ENCODE peak calls at places on chromosome 12, in six cellular contexts. One of them, this sample, is unnamed. For H3K4me1, the result is how much of the 10 kb centered on the place peaks cover.

GRCh38 chr12:68888243-68888642 is 44.7 kb downstream of the CPM start:
- DNase-seq in left ventricle myocardium inferior: no peak
- DNase-seq in HCT116: no peak
- DNase-seq in CD4-positive, CD25-positive, alpha-beta regulatory T cell: no peak
- DNase-seq in uterus: no peak
- DNase-seq in neuronal stem cell: no peak
- DNase-seq in this sample: no peak

GRCh38 chr12:19031032-19031431 is 98.5 kb upstream of the PLEKHA5 start:
- DNase-seq in left ventricle myocardium inferior: no peak
- DNase-seq in HCT116: peak
- DNase-seq in CD4-positive, CD25-positive, alpha-beta regulatory T cell: no peak
- DNase-seq in uterus: no peak
- DNase-seq in neuronal stem cell: no peak
- DNase-seq in this sample: no peak

GRCh38 chr12:119869720-119870119 is 7.4 kb downstream of the CIT start:
- DNase-seq in left ventricle myocardium inferior: no peak
- DNase-seq in HCT116: peak
- DNase-seq in CD4-positive, CD25-positive, alpha-beta regulatory T cell: no peak
- DNase-seq in uterus: no peak
- DNase-seq in neuronal stem cell: no peak
- DNase-seq in this sample: no peak

GRCh38 chr12:102479099-102479887 is 1.1 kb downstream of the IGF1 start:
- DNase-seq in left ventricle myocardium inferior: no peak
- DNase-seq in HCT116: no peak
- DNase-seq in CD4-positive, CD25-positive, alpha-beta regulatory T cell: no peak
- DNase-seq in uterus: no peak
- DNase-seq in neuronal stem cell: no peak
- DNase-seq in this sample: no peak

GRCh38 chr12:123075591-123076171 is 75.2 kb downstream of the PITPNM2 start:
- DNase-seq in left ventricle myocardium inferior: no peak
- DNase-seq in HCT116: no peak
- DNase-seq in CD4-positive, CD25-positive, alpha-beta regulatory T cell: peak
- DNase-seq in uterus: peak
- DNase-seq in neuronal stem cell: peak
- DNase-seq in this sample: peak

GRCh38 chr12:124842800-124843510 is 20.7 kb downstream of the SCARB1 start:
- DNase-seq in left ventricle myocardium inferior: no peak
- DNase-seq in HCT116: no peak
- DNase-seq in CD4-positive, CD25-positive, alpha-beta regulatory T cell: no peak
- DNase-seq in uterus: no peak
- DNase-seq in neuronal stem cell: no peak
- DNase-seq in this sample: no peak

GRCh38 chr12:102769323-102769916 is 147.6 kb downstream of the PAH start:
- DNase-seq in left ventricle myocardium inferior: peak
- DNase-seq in HCT116: peak
- DNase-seq in CD4-positive, CD25-positive, alpha-beta regulatory T cell: peak
- DNase-seq in uterus: peak
- DNase-seq in neuronal stem cell: peak
- DNase-seq in this sample: peak

GRCh38 chr12:78224154-78224553 is 393.5 kb downstream of the NAV3 start:
- DNase-seq in left ventricle myocardium inferior: no peak
- DNase-seq in HCT116: no peak
- DNase-seq in CD4-positive, CD25-positive, alpha-beta regulatory T cell: no peak
- DNase-seq in uterus: no peak
- DNase-seq in neuronal stem cell: no peak
- DNase-seq in this sample: no peak

GRCh38 chr12:108850854-108851573 is 6.4 kb downstream of the SSH1 start:
- DNase-seq in left ventricle myocardium inferior: peak
- DNase-seq in HCT116: no peak
- DNase-seq in CD4-positive, CD25-positive, alpha-beta regulatory T cell: no peak
- DNase-seq in uterus: peak
- DNase-seq in neuronal stem cell: no peak
- DNase-seq in this sample: no peak

GRCh38 chr12:40226652-40227051 is 1.9 kb downstream of the LRRK2 start:
- DNase-seq in left ventricle myocardium inferior: no peak
- DNase-seq in HCT116: no peak
- DNase-seq in CD4-positive, CD25-positive, alpha-beta regulatory T cell: no peak
- DNase-seq in uterus: peak
- DNase-seq in neuronal stem cell: no peak
- DNase-seq in this sample: no peak

GRCh38 chr12:108129017-108129812 is at the start of gene WSCD2:
- DNase-seq in left ventricle myocardium inferior: peak
- DNase-seq in HCT116: peak
- DNase-seq in CD4-positive, CD25-positive, alpha-beta regulatory T cell: no peak
- DNase-seq in uterus: peak
- DNase-seq in neuronal stem cell: peak
- DNase-seq in this sample: peak

GRCh38 chr12:18932715-18933114 is 194.8 kb downstream of the CAPZA3 start:
- DNase-seq in left ventricle myocardium inferior: no peak
- DNase-seq in HCT116: no peak
- DNase-seq in CD4-positive, CD25-positive, alpha-beta regulatory T cell: no peak
- DNase-seq in uterus: no peak
- DNase-seq in neuronal stem cell: no peak
- DNase-seq in this sample: no peak

GRCh38 chr12:2099595-2099994 is 46.8 kb downstream of the CACNA1C start:
- DNase-seq in left ventricle myocardium inferior: no peak
- DNase-seq in HCT116: no peak
- DNase-seq in CD4-positive, CD25-positive, alpha-beta regulatory T cell: no peak
- DNase-seq in uterus: no peak
- DNase-seq in neuronal stem cell: no peak
- DNase-seq in this sample: no peak

GRCh38 chr12:120751389-120751788 is 25.8 kb downstream of the ACADS start:
- DNase-seq in left ventricle myocardium inferior: no peak
- DNase-seq in HCT116: no peak
- DNase-seq in CD4-positive, CD25-positive, alpha-beta regulatory T cell: no peak
- DNase-seq in uterus: no peak
- DNase-seq in neuronal stem cell: no peak
- DNase-seq in this sample: no peak

GRCh38 chr12:131139363-131140068 is 185.8 kb downstream of the ADGRD1 start:
- DNase-seq in left ventricle myocardium inferior: no peak
- DNase-seq in HCT116: no peak
- DNase-seq in CD4-positive, CD25-positive, alpha-beta regulatory T cell: no peak
- DNase-seq in uterus: no peak
- DNase-seq in neuronal stem cell: no peak
- DNase-seq in this sample: no peak

GRCh38 chr12:80778005-80778541 is 61.4 kb downstream of the MYF5 start:
- DNase-seq in left ventricle myocardium inferior: peak
- DNase-seq in HCT116: peak
- DNase-seq in CD4-positive, CD25-positive, alpha-beta regulatory T cell: no peak
- DNase-seq in uterus: peak
- DNase-seq in neuronal stem cell: no peak
- DNase-seq in this sample: peak
- H3K4me1 ChIP-seq in left ventricle myocardium inferior: under half
- H3K4me1 ChIP-seq in HCT116: under half
- H3K4me1 ChIP-seq in CD4-positive, CD25-positive, alpha-beta regulatory T cell: under half
- H3K4me1 ChIP-seq in uterus: under half
- H3K4me1 ChIP-seq in neuronal stem cell: under half
- H3K4me1 ChIP-seq in this sample: half or more

GRCh38 chr12:54352891-54353874 is 11.1 kb downstream of the GPR84 start:
- DNase-seq in left ventricle myocardium inferior: no peak
- DNase-seq in HCT116: no peak
- DNase-seq in CD4-positive, CD25-positive, alpha-beta regulatory T cell: no peak
- DNase-seq in uterus: peak
- DNase-seq in neuronal stem cell: peak
- DNase-seq in this sample: no peak

GRCh38 chr12:54356228-54356627 is 8.1 kb downstream of the GPR84 start:
- DNase-seq in left ventricle myocardium inferior: no peak
- DNase-seq in HCT116: no peak
- DNase-seq in CD4-positive, CD25-positive, alpha-beta regulatory T cell: no peak
- DNase-seq in uterus: no peak
- DNase-seq in neuronal stem cell: no peak
- DNase-seq in this sample: no peak

GRCh38 chr12:54356951-54357356 is 7.3 kb downstream of the GPR84 start:
- DNase-seq in left ventricle myocardium inferior: no peak
- DNase-seq in HCT116: no peak
- DNase-seq in CD4-positive, CD25-positive, alpha-beta regulatory T cell: no peak
- DNase-seq in uterus: no peak
- DNase-seq in neuronal stem cell: no peak
- DNase-seq in this sample: peak

GRCh38 chr12:54357802-54358619 is 6.3 kb downstream of the GPR84 start:
- DNase-seq in left ventricle myocardium inferior: no peak
- DNase-seq in HCT116: no peak
- DNase-seq in CD4-positive, CD25-positive, alpha-beta regulatory T cell: peak
- DNase-seq in uterus: no peak
- DNase-seq in neuronal stem cell: no peak
- DNase-seq in this sample: peak

GRCh38 chr12:54355104-54355815 is 9.0 kb downstream of the GPR84 start:
- DNase-seq in left ventricle myocardium inferior: no peak
- DNase-seq in HCT116: no peak
- DNase-seq in CD4-positive, CD25-positive, alpha-beta regulatory T cell: no peak
- DNase-seq in uterus: no peak
- DNase-seq in neuronal stem cell: peak
- DNase-seq in this sample: no peak
- H3K4me1 ChIP-seq in left ventricle myocardium inferior: half or more
- H3K4me1 ChIP-seq in HCT116: under half
- H3K4me1 ChIP-seq in CD4-positive, CD25-positive, alpha-beta regulatory T cell: under half
- H3K4me1 ChIP-seq in uterus: under half
- H3K4me1 ChIP-seq in neuronal stem cell: half or more
- H3K4me1 ChIP-seq in this sample: under half

GRCh38 chr12:65998536-65999530 is 131.7 kb downstream of the LLPH start:
- DNase-seq in left ventricle myocardium inferior: no peak
- DNase-seq in HCT116: no peak
- DNase-seq in CD4-positive, CD25-positive, alpha-beta regulatory T cell: no peak
- DNase-seq in uterus: no peak
- DNase-seq in neuronal stem cell: no peak
- DNase-seq in this sample: no peak

GRCh38 chr12:65994318-65994717 is 136.2 kb downstream of the LLPH start:
- DNase-seq in left ventricle myocardium inferior: no peak
- DNase-seq in HCT116: no peak
- DNase-seq in CD4-positive, CD25-positive, alpha-beta regulatory T cell: no peak
- DNase-seq in uterus: no peak
- DNase-seq in neuronal stem cell: no peak
- DNase-seq in this sample: no peak

GRCh38 chr12:65993173-65993572 is 137.4 kb downstream of the LLPH start:
- DNase-seq in left ventricle myocardium inferior: no peak
- DNase-seq in HCT116: no peak
- DNase-seq in CD4-positive, CD25-positive, alpha-beta regulatory T cell: no peak
- DNase-seq in uterus: no peak
- DNase-seq in neuronal stem cell: no peak
- DNase-seq in this sample: no peak

GRCh38 chr12:65998031-65998430 is 132.5 kb downstream of the LLPH start:
- DNase-seq in left ventricle myocardium inferior: no peak
- DNase-seq in HCT116: no peak
- DNase-seq in CD4-positive, CD25-positive, alpha-beta regulatory T cell: no peak
- DNase-seq in uterus: no peak
- DNase-seq in neuronal stem cell: no peak
- DNase-seq in this sample: no peak

DNA sequence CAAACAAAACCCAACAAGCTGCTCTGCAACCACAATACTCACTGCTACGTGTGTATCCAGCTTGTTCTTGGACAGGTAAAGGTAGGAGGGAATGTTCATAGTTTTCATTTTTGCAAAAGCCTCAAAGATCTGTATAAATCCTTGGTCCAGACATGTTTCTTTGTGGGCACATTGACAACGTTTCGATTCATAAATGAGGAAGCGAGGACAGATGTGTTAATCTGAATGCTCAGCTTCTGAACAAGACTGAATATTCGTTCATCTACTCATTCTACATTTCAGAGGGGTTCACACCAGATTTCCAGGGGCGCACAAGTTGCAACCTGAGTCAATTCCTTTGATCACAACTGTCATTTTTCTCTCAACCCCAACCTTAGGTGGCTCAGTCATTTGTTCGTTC is 134.4 kb downstream of the LLPH start:
- DNase-seq in left ventricle myocardium inferior: no peak
- DNase-seq in HCT116: no peak
- DNase-seq in CD4-positive, CD25-positive, alpha-beta regulatory T cell: no peak
- DNase-seq in uterus: no peak
- DNase-seq in neuronal stem cell: no peak
- DNase-seq in this sample: no peak
- H3K4me1 ChIP-seq in left ventricle myocardium inferior: under half
- H3K4me1 ChIP-seq in HCT116: under half
- H3K4me1 ChIP-seq in CD4-positive, CD25-positive, alpha-beta regulatory T cell: under half
- H3K4me1 ChIP-seq in uterus: under half
- H3K4me1 ChIP-seq in neuronal stem cell: under half
- H3K4me1 ChIP-seq in this sample: under half

GRCh38 chr12:94525951-94526350 is 66.3 kb upstream of the CEP83 start:
- DNase-seq in left ventricle myocardium inferior: no peak
- DNase-seq in HCT116: no peak
- DNase-seq in CD4-positive, CD25-positive, alpha-beta regulatory T cell: no peak
- DNase-seq in uterus: no peak
- DNase-seq in neuronal stem cell: no peak
- DNase-seq in this sample: no peak
- H3K4me1 ChIP-seq in left ventricle myocardium inferior: under half
- H3K4me1 ChIP-seq in HCT116: under half
- H3K4me1 ChIP-seq in CD4-positive, CD25-positive, alpha-beta regulatory T cell: under half
- H3K4me1 ChIP-seq in uterus: under half
- H3K4me1 ChIP-seq in neuronal stem cell: under half
- H3K4me1 ChIP-seq in this sample: under half

GRCh38 chr12:26799741-26800140 is 33.3 kb downstream of the ITPR2 start:
- DNase-seq in left ventricle myocardium inferior: no peak
- DNase-seq in HCT116: no peak
- DNase-seq in CD4-positive, CD25-positive, alpha-beta regulatory T cell: no peak
- DNase-seq in uterus: no peak
- DNase-seq in neuronal stem cell: no peak
- DNase-seq in this sample: no peak
- H3K4me1 ChIP-seq in left ventricle myocardium inferior: under half
- H3K4me1 ChIP-seq in HCT116: under half
- H3K4me1 ChIP-seq in CD4-positive, CD25-positive, alpha-beta regulatory T cell: under half
- H3K4me1 ChIP-seq in uterus: under half
- H3K4me1 ChIP-seq in neuronal stem cell: under half
- H3K4me1 ChIP-seq in this sample: under half

DNA sequence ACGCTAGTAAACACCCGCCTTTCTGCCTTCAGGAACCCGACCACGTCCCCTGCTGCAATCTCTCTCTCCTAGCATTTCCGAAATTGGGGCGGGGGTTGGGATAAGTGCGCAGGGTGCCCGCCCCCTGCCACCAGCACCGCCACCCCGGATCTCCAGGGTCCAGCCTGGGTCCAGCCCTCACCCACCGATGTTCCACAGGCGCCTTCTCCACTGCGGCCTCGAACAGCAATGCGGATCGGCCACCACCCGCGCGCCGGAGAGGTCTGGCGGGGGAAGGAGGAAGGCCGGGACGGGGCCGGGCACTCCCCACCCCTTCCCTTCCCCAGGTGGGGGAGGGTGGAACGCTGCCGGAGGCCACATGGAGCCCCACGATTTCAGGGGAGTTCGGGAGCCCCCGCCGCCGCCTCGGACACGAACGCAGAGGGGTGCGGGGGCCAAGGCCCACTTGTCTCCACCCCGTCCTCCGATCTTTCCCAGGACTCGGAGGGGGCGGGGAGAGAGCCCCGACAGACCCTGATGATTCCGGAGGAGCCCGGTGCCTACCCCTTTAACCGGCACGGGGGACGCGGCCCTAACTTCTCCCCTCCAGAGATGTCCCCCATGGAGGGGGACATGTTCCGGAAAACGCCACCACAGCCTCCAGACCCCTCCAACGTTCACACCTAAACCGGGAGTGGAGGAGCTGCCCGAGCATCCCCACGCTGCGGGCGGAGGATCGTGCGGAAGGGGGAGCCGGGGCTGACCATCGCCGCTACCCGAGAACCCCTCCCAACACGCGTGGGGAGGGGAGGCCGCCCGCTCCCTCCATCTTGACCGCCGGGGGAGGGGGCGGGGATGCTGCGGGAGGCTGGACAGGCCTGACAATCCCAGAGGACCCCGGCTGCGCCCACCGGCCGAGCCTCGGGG is 1.1 kb downstream of the ATXN2 start:
- DNase-seq in left ventricle myocardium inferior: peak
- DNase-seq in HCT116: no peak
- DNase-seq in CD4-positive, CD25-positive, alpha-beta regulatory T cell: peak
- DNase-seq in uterus: peak
- DNase-seq in neuronal stem cell: peak
- DNase-seq in this sample: peak
- H3K4me1 ChIP-seq in left ventricle myocardium inferior: half or more
- H3K4me1 ChIP-seq in HCT116: under half
- H3K4me1 ChIP-seq in CD4-positive, CD25-positive, alpha-beta regulatory T cell: under half
- H3K4me1 ChIP-seq in uterus: under half
- H3K4me1 ChIP-seq in neuronal stem cell: under half
- H3K4me1 ChIP-seq in this sample: under half